ENCODE peak calls at places on chromosomes 12 and 14, in four cellular contexts. E, W, K and I are unnamed samples.

GRCh38 chr12:42129595-42130204 is 15.0 kb downstream of the GXYLT1 start:
- DNase-seq in E (peak; percentile 61), W (no peak), K (no peak), I (peak; percentile 63)

GRCh38 chr12:21991526-21991925 is 50.3 kb upstream of the ABCC9 start:
- DNase-seq in E (no peak), W (no peak), K (no peak), I (no peak)

GRCh38 chr12:69008510-69008909 is 75.5 kb upstream of the CPM start:
- DNase-seq in E (no peak), W (no peak), K (no peak), I (no peak)

GRCh38 chr14:20198991-20199390 is 8.3 kb downstream of the OR11G2 start:
- DNase-seq in E (no peak), W (no peak), K (no peak), I (no peak)

GRCh38 chr12:57549909-57550627 is at the start of gene KIF5A:
- DNase-seq in E (no peak), W (no peak), K (peak; percentile 84), I (no peak)

GRCh38 chr14:91298576-91298975 is 54.1 kb upstream of the GPR68 start:
- DNase-seq in E (no peak), W (no peak), K (no peak), I (no peak)

GRCh38 chr12:120668091-120668796 is 18.7 kb upstream of the MLEC start:
- DNase-seq in E (no peak), W (peak; percentile 58), K (no peak), I (no peak)

GRCh38 chr12:58648151-58648550 is 272.2 kb downstream of the LRIG3 start:
- DNase-seq in E (no peak), W (no peak), K (no peak), I (no peak)

GRCh38 chr14:89721991-89722390 is 232.5 kb downstream of the EFCAB11 start:
- DNase-seq in E (no peak), W (no peak), K (no peak), I (no peak)

GRCh38 chr12:3154006-3154405 is 76.8 kb downstream of the TSPAN9 start:
- DNase-seq in E (no peak), W (no peak), K (no peak), I (no peak)

GRCh38 chr12:117119592-117120198 is 20.5 kb upstream of the TESC start:
- DNase-seq in E (peak; percentile 51), W (no peak), K (peak; percentile 72), I (peak; percentile 59)

GRCh38 chr14:96574633-96575191 is 72.5 kb downstream of the PAPOLA start:
- DNase-seq in E (no peak), W (no peak), K (no peak), I (no peak)

GRCh38 chr14:64758025-64758521 is 53.8 kb downstream of the PLEKHG3 start:
- DNase-seq in E (no peak), W (no peak), K (no peak), I (no peak)

GRCh38 chr12:26028953-26029740 is 70.7 kb downstream of the RASSF8 start:
- DNase-seq in E (peak; percentile 40), W (no peak), K (peak; percentile 21), I (peak; percentile 17)

GRCh38 chr12:24012528-24012927 is 63.1 kb upstream of the SOX5 start:
- DNase-seq in E (no peak), W (no peak), K (no peak), I (peak; percentile 28)

GRCh38 chr12:24011927-24012326 is 62.5 kb upstream of the SOX5 start:
- DNase-seq in E (no peak), W (no peak), K (no peak), I (no peak)

GRCh38 chr12:24014853-24015590 is 65.6 kb upstream of the SOX5 start:
- DNase-seq in E (no peak), W (no peak), K (no peak), I (no peak)

GRCh38 chr12:24015771-24016170 is 66.3 kb upstream of the SOX5 start:
- DNase-seq in E (no peak), W (no peak), K (no peak), I (no peak)

GRCh38 chr12:24014240-24014639 is 64.8 kb upstream of the SOX5 start:
- DNase-seq in E (no peak), W (no peak), K (no peak), I (no peak)
- TF ChIP-seq ZNF274 in E (no peak), W (no peak), K (no peak), I (no peak)

GRCh38 chr12:75783093-75783877 is 248.3 kb downstream of the PHLDA1 start:
- DNase-seq in E (no peak), W (no peak), K (no peak), I (no peak)

GRCh38 chr12:75781532-75782046 is 250.0 kb downstream of the PHLDA1 start:
- DNase-seq in E (peak; percentile 49), W (no peak), K (peak; percentile 35), I (no peak)

GRCh38 chr12:75786071-75786470 is 245.5 kb downstream of the PHLDA1 start:
- DNase-seq in E (no peak), W (no peak), K (no peak), I (no peak)

GRCh38 chr12:75782182-75782581 is 249.4 kb downstream of the PHLDA1 start:
- DNase-seq in E (no peak), W (no peak), K (no peak), I (no peak)

DNA sequence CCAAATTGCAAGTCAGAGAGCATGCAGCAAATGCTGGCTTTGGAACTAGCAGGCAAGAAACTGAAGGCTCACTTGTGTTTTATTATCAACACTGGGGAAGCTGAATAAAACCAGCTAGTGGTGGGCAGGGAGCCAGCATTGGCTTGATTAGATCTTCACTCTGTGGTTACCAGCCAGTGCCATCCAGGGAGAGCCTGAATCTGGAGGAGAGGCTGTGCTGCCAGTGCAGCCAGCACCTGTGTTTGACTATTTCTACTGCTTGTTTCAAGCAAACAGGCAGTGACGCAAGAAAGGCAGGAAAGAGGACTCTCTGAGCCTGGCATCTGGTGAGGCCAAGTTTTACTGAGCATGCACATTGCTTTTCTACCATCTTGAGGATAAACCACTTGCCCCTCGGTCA is 247.0 kb downstream of the PHLDA1 start:
- DNase-seq in E (no peak), W (no peak), K (no peak), I (peak; percentile 73)
- TF ChIP-seq POLR2A in E (no peak), W (no peak), K (no peak), I (no peak)

GRCh38 chr12:48126953-48127630 is 7.9 kb downstream of the PFKM start:
- DNase-seq in E (no peak), W (no peak), K (no peak), I (no peak)

GRCh38 chr12:48122065-48122834 is 3.1 kb downstream of the PFKM start:
- DNase-seq in E (no peak), W (no peak), K (no peak), I (no peak)

GRCh38 chr12:48128800-48129199 is 9.6 kb downstream of the PFKM start:
- DNase-seq in E (no peak), W (no peak), K (no peak), I (no peak)

GRCh38 chr12:48123169-48123568 is 4.0 kb downstream of the PFKM start:
- DNase-seq in E (no peak), W (no peak), K (no peak), I (peak; percentile 9)

GRCh38 chr12:48125985-48126384 is 6.8 kb downstream of the PFKM start:
- DNase-seq in E (no peak), W (no peak), K (no peak), I (no peak)
- TF ChIP-seq FOSL1 in E (no peak), W (no peak), K (no peak), I (no peak)

GRCh38 chr14:36555998-36556743 is 26.2 kb downstream of the NKX2-8 start:
- DNase-seq in E (no peak), W (no peak), K (no peak), I (no peak)

GRCh38 chr14:36553650-36554260 is 28.7 kb downstream of the NKX2-8 start:
- DNase-seq in E (peak; percentile 41), W (no peak), K (peak; percentile 38), I (peak; percentile 65)

DNA sequence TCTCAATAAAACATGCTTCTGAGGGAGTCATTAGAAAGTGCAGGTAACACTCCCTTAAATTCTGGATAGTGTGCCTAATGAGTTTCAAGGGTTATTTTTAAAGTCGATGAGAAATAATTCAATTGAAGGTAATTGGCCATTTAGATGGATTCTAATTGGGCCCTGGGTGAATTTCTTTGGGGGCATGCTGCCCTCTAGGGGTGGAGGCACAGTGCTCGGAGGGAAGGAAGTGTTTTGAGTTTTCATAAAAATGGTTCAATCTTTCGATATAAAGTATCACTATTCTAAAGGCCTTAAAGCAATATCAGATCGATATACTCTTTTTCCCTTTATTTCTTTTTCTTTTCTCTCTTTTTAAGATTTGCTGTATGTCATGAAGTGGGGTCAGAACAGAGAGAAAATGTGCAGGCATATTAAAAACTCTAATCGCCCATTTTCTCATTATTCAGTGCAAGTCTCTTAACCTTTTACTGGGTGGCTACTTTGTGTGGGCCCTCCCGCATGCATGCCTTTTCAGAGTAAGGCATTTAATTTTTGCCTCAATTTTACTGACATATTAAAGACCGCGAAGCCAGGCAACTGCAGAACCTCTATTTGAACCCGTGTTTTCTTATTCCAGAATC is 25.5 kb downstream of the NKX2-8 start:
- DNase-seq in E (peak; percentile 19), W (no peak), K (peak; percentile 36), I (peak; percentile 45)
- TF ChIP-seq ZNF274 in E (no peak), W (no peak), K (no peak), I (no peak)

DNA sequence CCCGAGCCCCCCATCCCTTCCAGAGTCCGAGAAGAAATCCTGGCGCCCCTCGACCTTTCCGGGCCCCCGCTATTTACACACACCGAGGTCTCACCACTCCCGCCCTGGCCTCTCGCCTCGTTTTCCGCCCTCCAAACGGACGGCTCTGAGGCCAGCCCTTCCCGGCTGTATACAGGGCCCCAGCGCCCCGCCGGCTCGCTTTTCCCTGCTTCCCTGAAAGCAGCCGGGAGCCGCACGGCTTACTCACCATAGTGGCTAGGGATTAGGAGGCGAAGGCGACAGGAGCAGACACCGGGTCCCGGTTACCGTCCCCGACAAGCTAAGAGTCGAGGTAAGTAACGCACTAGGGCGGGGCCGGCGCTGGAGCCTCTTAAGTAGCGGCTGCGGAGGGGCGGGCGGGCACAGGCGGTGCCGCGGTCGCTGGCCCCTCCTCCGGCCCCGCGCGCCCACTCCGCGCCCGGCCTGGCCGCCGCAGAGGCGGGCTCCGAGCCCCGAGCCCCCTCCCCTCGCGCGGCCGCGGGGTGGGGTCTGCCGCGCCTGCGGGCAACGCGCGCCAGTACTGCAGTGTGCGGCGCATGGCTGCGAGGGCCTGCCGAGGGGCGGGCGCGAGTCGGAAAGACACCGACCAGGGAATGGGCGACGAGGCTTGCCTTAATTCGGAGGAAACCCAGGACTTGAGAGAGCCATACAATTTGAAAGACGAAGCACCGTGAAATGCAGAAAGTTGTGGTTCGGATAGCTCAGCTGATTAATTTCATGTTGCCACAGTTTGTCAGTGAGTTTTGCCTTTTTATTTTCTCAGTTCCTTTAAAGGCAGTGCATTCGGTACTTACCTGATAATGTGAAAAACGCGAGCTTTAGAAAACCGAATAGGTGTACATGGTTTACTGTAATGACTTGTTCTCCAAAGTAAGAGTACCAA is at the start of gene TUBA1B:
- DNase-seq in E (peak; percentile 67), W (peak; percentile 51), K (peak; percentile 95), I (peak; percentile 65)
- TF ChIP-seq POLR2A in E (peak; percentile 99), W (peak; percentile 94), K (peak; percentile 100), I (peak; percentile 97)